ENCODE peak calls at places on chromosomes 3 and 15, in five cellular contexts. R is T follicular helper cell, Y is KBM-7, F is non-pigmented ciliary epithelial cell, J is AG09319. M is an unnamed sample.

GRCh38 chr3:184636774-184637316 is 75.0 kb downstream of the MAGEF1 start:
- DNase-seq in J (peak), R (no peak), F (peak), Y (peak), M (peak)

GRCh38 chr3:195221015-195221853 is 49.7 kb downstream of the XXYLT1 start:
- DNase-seq in R (no peak), F (no peak), J (no peak), Y (peak), M (no peak)

GRCh38 chr3:21390136-21390535 is 360.9 kb downstream of the ZNF385D start:
- DNase-seq in F (peak), R (no peak), Y (no peak), J (peak), M (peak)

GRCh38 chr15:78072080-78072892 is 5.2 kb downstream of the TBC1D2B start:
- DNase-seq in J (peak), R (no peak), F (peak), Y (no peak), M (no peak)

GRCh38 chr3:109532257-109533216 is 195.2 kb upstream of the DPPA4 start:
- DNase-seq in R (peak), J (peak), F (peak), Y (peak), M (peak)

GRCh38 chr3:34256021-34256420 is 457.6 kb downstream of the PDCD6IP start:
- DNase-seq in Y (no peak), J (no peak), R (no peak), F (no peak), M (no peak)

GRCh38 chr3:157354722-157355121 is 81.9 kb upstream of the PTX3 start:
- DNase-seq in F (no peak), J (no peak), R (no peak), Y (no peak), M (no peak)

GRCh38 chr15:71526061-71526460 is 284.3 kb upstream of the NR2E3 start:
- DNase-seq in J (no peak), Y (no peak), F (peak), R (no peak), M (peak)

GRCh38 chr3:159854500-159855124 is 134.0 kb upstream of the IL12A start:
- DNase-seq in Y (no peak), F (peak), R (no peak), J (peak), M (peak)

GRCh38 chr15:66580643-66581042 is 14.8 kb upstream of the LCTL start:
- DNase-seq in Y (peak), J (no peak), R (no peak), F (no peak), M (peak)

GRCh38 chr3:17013050-17013449 is 128.3 kb downstream of the PLCL2 start:
- DNase-seq in J (no peak), Y (no peak), R (no peak), F (no peak), M (no peak)

GRCh38 chr3:20310629-20311028 is 124.6 kb upstream of the SGO1 start:
- DNase-seq in R (no peak), J (no peak), F (no peak), Y (no peak), M (no peak)

GRCh38 chr3:89223188-89223587 is 115.8 kb downstream of the EPHA3 start:
- DNase-seq in Y (no peak), R (no peak), F (no peak), J (no peak), M (no peak)

GRCh38 chr3:51796859-51797258 is 17.8 kb upstream of the IQCF6 start:
- DNase-seq in R (no peak), Y (no peak), F (no peak), J (no peak), M (no peak)

GRCh38 chr15:39920510-39921273 is 626 bp upstream of the GPR176 start:
- DNase-seq in Y (peak), F (no peak), R (peak), J (peak), M (no peak)

GRCh38 chr3:142215111-142215510 is 10.3 kb downstream of the GK5 start:
- DNase-seq in Y (no peak), R (no peak), J (no peak), F (no peak), M (no peak)

GRCh38 chr3:184538600-184539431 is 22.8 kb upstream of the EPHB3 start:
- DNase-seq in J (no peak), Y (no peak), F (no peak), R (no peak), M (no peak)

GRCh38 chr3:111072016-111072891 is 638 bp downstream of the NECTIN3 start:
- DNase-seq in J (no peak), F (no peak), Y (no peak), R (no peak), M (no peak)

GRCh38 chr3:46187876-46188275 is 20.2 kb downstream of the CCR1 start:
- DNase-seq in Y (peak), J (no peak), F (no peak), R (no peak), M (no peak)

GRCh38 chr15:72907733-72908132 is 124.2 kb upstream of the ADPGK start:
- DNase-seq in Y (no peak), R (no peak), F (no peak), J (no peak), M (no peak)

GRCh38 chr3:173037840-173038483 is 103.1 kb downstream of the SPATA16 start:
- DNase-seq in R (no peak), F (no peak), J (no peak), Y (no peak), M (no peak)

GRCh38 chr3:122679085-122679466 is 1.6 kb upstream of the PARP14 start:
- DNase-seq in J (peak), F (peak), R (peak), Y (peak), M (peak)

GRCh38 chr15:78906310-78906608 is 33.6 kb downstream of the MORF4L1 start:
- DNase-seq in Y (no peak), J (peak), F (peak), R (no peak), M (no peak)

GRCh38 chr15:68382286-68383007 is 49.5 kb downstream of the ITGA11 start:
- DNase-seq in F (no peak), R (no peak), J (no peak), Y (no peak), M (no peak)

GRCh38 chr3:138362536-138362935 is 14.2 kb downstream of the MRAS start:
- DNase-seq in J (no peak), Y (no peak), R (no peak), F (no peak), M (no peak)